ENCODE peak calls at places on chromosomes 2 and 18, in six cellular contexts. U is GM04504; O is T-helper 2 cell; Q is M059J; D is NCI-H460; A is CD4-positive, alpha-beta T cell. S is an unnamed sample.

GRCh38 chr2:73112026-73112912 is 479 bp downstream of the RAB11FIP5 start:
- DNase-seq in U (no peak), O (peak), Q (peak), D (peak), A (peak), S (peak)

GRCh38 chr2:133849341-133849740 is 281.1 kb upstream of the NCKAP5 start:
- DNase-seq in U (no peak), O (no peak), Q (no peak), D (no peak), A (no peak), S (peak)

GRCh38 chr18:22609642-22610041 is 191.9 kb upstream of the CTAGE1 start:
- DNase-seq in U (no peak), O (no peak), Q (peak), D (no peak), A (no peak), S (peak)

GRCh38 chr2:96874099-96874831 is 4.4 kb upstream of the SEMA4C start:
- DNase-seq in U (no peak), O (no peak), Q (no peak), D (no peak), A (no peak), S (peak)

GRCh38 chr2:231600619-231601355 is 8.1 kb downstream of the TEX44 start:
- DNase-seq in U (no peak), O (no peak), Q (no peak), D (no peak), A (no peak), S (no peak)

GRCh38 chr2:165197346-165197745 is 6.5 kb downstream of the SCN3A start:
- DNase-seq in U (no peak), O (no peak), Q (no peak), D (no peak), A (no peak), S (no peak)

GRCh38 chr2:99512081-99512480 is 22.3 kb upstream of the REV1 start:
- DNase-seq in U (no peak), O (no peak), Q (no peak), D (no peak), A (no peak), S (no peak)

GRCh38 chr2:11750422-11750821 is 4.0 kb downstream of the LPIN1 start:
- DNase-seq in U (no peak), O (peak), Q (peak), D (no peak), A (no peak), S (peak)

GRCh38 chr2:184599054-184599874 is 935 bp downstream of the ZNF804A start:
- DNase-seq in U (no peak), O (no peak), Q (peak), D (no peak), A (no peak), S (no peak)

GRCh38 chr2:101150306-101151140 is 659 bp downstream of the TBC1D8 start:
- DNase-seq in U (no peak), O (no peak), Q (peak), D (no peak), A (no peak), S (no peak)

GRCh38 chr18:36602620-36603019 is 226.2 kb downstream of the TPGS2 start:
- DNase-seq in U (no peak), O (no peak), Q (no peak), D (no peak), A (no peak), S (no peak)

GRCh38 chr2:187971893-187972292 is 319.8 kb upstream of the GULP1 start:
- DNase-seq in U (no peak), O (no peak), Q (no peak), D (no peak), A (no peak), S (no peak)

GRCh38 chr2:12678189-12678588 is 38.5 kb upstream of the TRIB2 start:
- DNase-seq in U (no peak), O (no peak), Q (no peak), D (no peak), A (no peak), S (no peak)

GRCh38 chr2:46814160-46814559 is 101.4 kb downstream of the MCFD2 start:
- DNase-seq in U (no peak), O (no peak), Q (peak), D (no peak), A (no peak), S (no peak)

GRCh38 chr2:45643543-45644542 is 7.6 kb upstream of the PRKCE start:
- DNase-seq in U (no peak), O (peak), Q (peak), D (peak), A (peak), S (peak)

GRCh38 chr2:85318222-85319182 is 9.3 kb downstream of the TGOLN2 start:
- DNase-seq in U (no peak), O (no peak), Q (no peak), D (no peak), A (no peak), S (peak)

GRCh38 chr2:119749405-119750066 is 10.2 kb upstream of the PTPN4 start:
- DNase-seq in U (no peak), O (no peak), Q (peak), D (no peak), A (no peak), S (peak)

GRCh38 chr2:63820969-63821368 is 20.7 kb upstream of the UGP2 start:
- DNase-seq in U (no peak), O (no peak), Q (no peak), D (no peak), A (no peak), S (no peak)